ENCODE peak calls at places on chromosomes 12 and 14, in ten cellular contexts. O is astrocyte of the cerebellum, Y is fibroblast of pulmonary artery, N is body of pancreas, U is heart left ventricle, T is fibroblast of the aortic adventitia, I is dorsolateral prefrontal cortex, X is AG10803, Q is psoas muscle, L is lower lobe of right lung. D is an unnamed sample.

GRCh38 chr14:100677152-100677924 is 49.4 kb upstream of the DLK1 start:
- DNase-seq in O (no peak), Y (peak), N (no peak), U (peak), T (peak), I (no peak), X (peak), Q (peak), L (no peak), D (no peak)

GRCh38 chr14:33800735-33801163 is 150.1 kb downstream of the EGLN3 start:
- DNase-seq in O (no peak), Y (no peak), N (no peak), U (no peak), T (no peak), I (no peak), X (no peak), Q (no peak), L (peak), D (no peak)

GRCh38 chr12:70736775-70737174 is 99.5 kb upstream of the PTPRB start:
- DNase-seq in O (no peak), Y (no peak), N (no peak), U (no peak), T (no peak), I (no peak), X (no peak), Q (no peak), L (no peak), D (no peak)

GRCh38 chr12:25424186-25424854 is 128.8 kb downstream of the LMNTD1 start:
- DNase-seq in O (no peak), Y (no peak), N (no peak), U (no peak), T (peak), I (no peak), X (peak), Q (no peak), L (no peak), D (no peak)

GRCh38 chr12:122137681-122138080 is 36.3 kb downstream of the IL31 start:
- DNase-seq in O (no peak), Y (no peak), N (no peak), U (no peak), T (no peak), I (no peak), X (no peak), Q (no peak), L (no peak), D (no peak)

GRCh38 chr14:24634158-24634557 is at the start of gene GZMB:
- DNase-seq in O (no peak), Y (no peak), N (no peak), U (no peak), T (no peak), I (no peak), X (no peak), Q (no peak), L (no peak), D (no peak)

GRCh38 chr12:65962921-65963883 is 138.9 kb downstream of the HMGA2 start:
- DNase-seq in O (peak), Y (no peak), N (no peak), U (no peak), T (no peak), I (no peak), X (no peak), Q (no peak), L (no peak), D (peak)

GRCh38 chr12:43222796-43223195 is 329.2 kb downstream of the ADAMTS20 start:
- DNase-seq in O (no peak), Y (no peak), N (no peak), U (no peak), T (no peak), I (no peak), X (no peak), Q (no peak), L (no peak), D (no peak)

GRCh38 chr14:64510825-64511679 is 6.5 kb downstream of the ZBTB1 start:
- DNase-seq in O (peak), Y (peak), N (peak), U (peak), T (peak), I (peak), X (peak), Q (no peak), L (no peak), D (peak)

GRCh38 chr12:121806556-121807308 is 2.9 kb downstream of the SETD1B start:
- DNase-seq in O (no peak), Y (no peak), N (no peak), U (no peak), T (peak), I (no peak), X (no peak), Q (no peak), L (no peak), D (peak)

GRCh38 chr12:6192604-6193380 is 7.4 kb upstream of the CD9 start:
- DNase-seq in O (no peak), Y (no peak), N (no peak), U (no peak), T (no peak), I (no peak), X (no peak), Q (no peak), L (no peak), D (no peak)

GRCh38 chr14:72665259-72665658 is 228.6 kb downstream of the DPF3 start:
- DNase-seq in O (peak), Y (peak), N (no peak), U (no peak), T (peak), I (no peak), X (peak), Q (no peak), L (no peak), D (peak)

GRCh38 chr12:66708704-66709443 is 30.0 kb upstream of the GRIP1 start:
- DNase-seq in O (no peak), Y (peak), N (no peak), U (no peak), T (peak), I (no peak), X (peak), Q (no peak), L (no peak), D (peak)

GRCh38 chr14:94547726-94548125 is 13.5 kb upstream of the SERPINA4 start:
- DNase-seq in O (no peak), Y (no peak), N (no peak), U (no peak), T (no peak), I (no peak), X (no peak), Q (no peak), L (no peak), D (no peak)

GRCh38 chr12:62861586-62861985 is 73.4 kb downstream of the PPM1H start:
- DNase-seq in O (no peak), Y (no peak), N (no peak), U (no peak), T (peak), I (peak), X (peak), Q (no peak), L (no peak), D (no peak)

GRCh38 chr12:116065561-116065960 is 211.9 kb downstream of the MED13L start:
- DNase-seq in O (no peak), Y (peak), N (no peak), U (no peak), T (peak), I (no peak), X (peak), Q (no peak), L (no peak), D (no peak)

GRCh38 chr14:81211844-81212243 is 8.9 kb downstream of the GTF2A1 start:
- DNase-seq in O (no peak), Y (peak), N (peak), U (no peak), T (peak), I (no peak), X (peak), Q (peak), L (no peak), D (peak)

GRCh38 chr14:61661471-61661988 is 33.8 kb upstream of the HIF1A start:
- DNase-seq in O (peak), Y (peak), N (no peak), U (no peak), T (peak), I (no peak), X (peak), Q (no peak), L (no peak), D (peak)

GRCh38 chr12:63862187-63863107 is 17.9 kb downstream of the SRGAP1 start:
- DNase-seq in O (no peak), Y (peak), N (peak), U (peak), T (no peak), I (no peak), X (peak), Q (no peak), L (no peak), D (peak)

GRCh38 chr14:71703477-71703876 is 228.8 kb upstream of the RGS6 start:
- DNase-seq in O (peak), Y (peak), N (no peak), U (no peak), T (peak), I (no peak), X (peak), Q (no peak), L (no peak), D (peak)

GRCh38 chr14:104337381-104337780 is 199.0 kb downstream of the KIF26A start:
- DNase-seq in O (no peak), Y (no peak), N (no peak), U (no peak), T (no peak), I (no peak), X (no peak), Q (no peak), L (no peak), D (no peak)

GRCh38 chr14:70721542-70721941 is 79.8 kb downstream of the TTC9 start:
- DNase-seq in O (no peak), Y (no peak), N (no peak), U (no peak), T (no peak), I (no peak), X (peak), Q (no peak), L (no peak), D (no peak)

GRCh38 chr14:102498005-102498677 is 11.4 kb downstream of the ANKRD9 start:
- DNase-seq in O (no peak), Y (no peak), N (no peak), U (no peak), T (no peak), I (no peak), X (no peak), Q (peak), L (no peak), D (no peak)

GRCh38 chr12:102480401-102480800 is at the start of gene IGF1:
- DNase-seq in O (peak), Y (peak), N (no peak), U (no peak), T (peak), I (no peak), X (peak), Q (no peak), L (no peak), D (peak)

GRCh38 chr12:104799458-104799857 is 158.6 kb downstream of the SLC41A2 start:
- DNase-seq in O (no peak), Y (no peak), N (no peak), U (no peak), T (no peak), I (no peak), X (no peak), Q (no peak), L (no peak), D (no peak)

GRCh38 chr12:6233121-6233971 is 33.1 kb downstream of the CD9 start:
- DNase-seq in O (no peak), Y (no peak), N (peak), U (peak), T (no peak), I (peak), X (no peak), Q (peak), L (no peak), D (no peak)

GRCh38 chr14:28163261-28163660 is 603.3 kb upstream of the FOXG1 start:
- DNase-seq in O (no peak), Y (no peak), N (no peak), U (no peak), T (no peak), I (no peak), X (no peak), Q (no peak), L (no peak), D (no peak)

GRCh38 chr12:109728921-109729836 is 15.6 kb downstream of the FAM222A start:
- DNase-seq in O (no peak), Y (no peak), N (no peak), U (peak), T (no peak), I (peak), X (no peak), Q (peak), L (peak), D (no peak)

GRCh38 chr14:93207468-93208308 is 632 bp downstream of the UBR7 start:
- DNase-seq in O (no peak), Y (peak), N (peak), U (peak), T (peak), I (peak), X (peak), Q (peak), L (no peak), D (peak)

GRCh38 chr14:91402278-91403068 is 15.1 kb downstream of the CCDC88C start:
- DNase-seq in O (no peak), Y (peak), N (peak), U (no peak), T (peak), I (no peak), X (no peak), Q (no peak), L (peak), D (no peak)

GRCh38 chr12:92324849-92325500 is 179.3 kb upstream of the BTG1 start:
- DNase-seq in O (no peak), Y (no peak), N (no peak), U (no peak), T (no peak), I (no peak), X (no peak), Q (no peak), L (no peak), D (no peak)

GRCh38 chr12:55446334-55446733 is 2.5 kb downstream of the OR6C2 start:
- DNase-seq in O (no peak), Y (no peak), N (no peak), U (no peak), T (no peak), I (no peak), X (no peak), Q (no peak), L (no peak), D (no peak)

GRCh38 chr14:89221109-89221508 is 195.9 kb downstream of the FOXN3 start:
- DNase-seq in O (peak), Y (peak), N (no peak), U (no peak), T (peak), I (no peak), X (peak), Q (no peak), L (no peak), D (peak)

GRCh38 chr12:32989705-32990104 is 93.1 kb upstream of the PKP2 start:
- DNase-seq in O (no peak), Y (no peak), N (no peak), U (no peak), T (no peak), I (no peak), X (no peak), Q (no peak), L (no peak), D (no peak)

GRCh38 chr12:9792961-9793617 is 32.4 kb upstream of the CD69 start:
- DNase-seq in O (peak), Y (peak), N (no peak), U (no peak), T (peak), I (no peak), X (peak), Q (no peak), L (no peak), D (peak)

GRCh38 chr14:104352493-104353220 is 214.3 kb downstream of the KIF26A start:
- DNase-seq in O (no peak), Y (no peak), N (no peak), U (no peak), T (no peak), I (peak), X (no peak), Q (no peak), L (no peak), D (no peak)

GRCh38 chr12:41944241-41944640 is 200.4 kb downstream of the GXYLT1 start:
- DNase-seq in O (no peak), Y (no peak), N (no peak), U (no peak), T (no peak), I (no peak), X (peak), Q (no peak), L (no peak), D (no peak)

GRCh38 chr12:104083769-104084475 is 19.6 kb downstream of the HCFC2 start:
- DNase-seq in O (no peak), Y (no peak), N (no peak), U (no peak), T (no peak), I (no peak), X (no peak), Q (no peak), L (no peak), D (no peak)

GRCh38 chr14:70919774-70920173 is 12.5 kb downstream of the PCNX1 start:
- DNase-seq in O (no peak), Y (peak), N (no peak), U (no peak), T (peak), I (no peak), X (no peak), Q (no peak), L (no peak), D (peak)

GRCh38 chr12:13369496-13369895 is 173.0 kb downstream of the EMP1 start:
- DNase-seq in O (no peak), Y (no peak), N (no peak), U (no peak), T (no peak), I (no peak), X (no peak), Q (no peak), L (no peak), D (no peak)

GRCh38 chr12:13371367-13371766 is 174.8 kb downstream of the EMP1 start:
- DNase-seq in O (no peak), Y (no peak), N (no peak), U (no peak), T (no peak), I (no peak), X (no peak), Q (no peak), L (no peak), D (no peak)

GRCh38 chr12:13368431-13368830 is 171.9 kb downstream of the EMP1 start:
- DNase-seq in O (no peak), Y (no peak), N (no peak), U (no peak), T (no peak), I (no peak), X (no peak), Q (no peak), L (no peak), D (no peak)

GRCh38 chr12:13367973-13368372 is 171.4 kb downstream of the EMP1 start:
- DNase-seq in O (no peak), Y (no peak), N (no peak), U (peak), T (no peak), I (peak), X (no peak), Q (no peak), L (no peak), D (no peak)

GRCh38 chr12:13368971-13369370 is 172.4 kb downstream of the EMP1 start:
- DNase-seq in O (no peak), Y (no peak), N (no peak), U (no peak), T (no peak), I (no peak), X (no peak), Q (no peak), L (no peak), D (no peak)
- H3K4me3 ChIP-seq in O (no peak), Y (no peak), N (no peak), U (no peak), T (no peak), I (no peak), X (no peak), Q (no peak), L (no peak), D (no peak)

GRCh38 chr14:66383771-66384170 is 102.4 kb upstream of the CCDC196 start:
- DNase-seq in O (no peak), Y (no peak), N (no peak), U (no peak), T (no peak), I (no peak), X (no peak), Q (no peak), L (no peak), D (no peak)
- TF ChIP-seq CTCF in O (no peak), Y (no peak), N (no peak), U (no peak), T (no peak), I (no peak), X (no peak), Q (no peak), L (no peak), D (no peak)

DNA sequence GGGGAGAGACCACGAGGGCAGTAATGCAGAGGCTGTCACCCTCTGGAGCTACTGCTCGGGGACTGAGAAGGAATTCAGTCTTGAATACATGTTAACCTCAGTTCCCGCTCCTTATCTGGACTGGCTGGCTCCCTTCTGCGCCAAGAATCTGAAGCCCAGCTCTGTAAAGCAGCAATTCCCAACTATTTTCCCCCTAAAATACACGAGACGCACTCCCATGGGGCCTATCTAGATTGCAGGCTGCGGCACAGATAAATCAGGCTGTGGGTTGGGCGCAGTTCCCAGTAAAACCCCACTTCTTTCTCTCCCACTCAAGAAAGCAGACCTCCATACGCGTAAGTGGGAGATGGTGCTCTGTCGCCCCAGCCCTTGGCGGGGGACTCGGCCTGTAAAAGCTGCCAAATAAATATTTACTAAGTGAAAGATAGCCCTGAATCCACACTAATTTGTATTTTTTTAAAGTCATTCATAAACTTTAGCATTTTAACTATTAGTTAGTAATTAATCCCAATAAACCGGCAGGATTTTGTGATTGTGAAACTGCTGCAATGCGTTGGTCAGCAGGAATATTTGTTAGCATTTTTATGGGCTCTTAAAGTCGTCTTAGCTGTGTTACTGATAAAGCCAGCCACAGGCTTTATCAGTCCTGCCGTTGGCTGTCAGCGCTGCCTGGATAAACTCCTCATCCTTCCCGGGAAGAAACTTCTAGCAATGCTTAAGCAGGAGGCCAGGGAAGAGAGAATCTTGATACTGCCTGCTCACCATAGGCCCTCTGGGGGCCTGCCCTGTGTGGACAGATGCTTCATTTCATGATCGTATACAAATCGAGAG is 17.8 kb downstream of the FBXL14 start:
- DNase-seq in O (no peak), Y (peak), N (peak), U (peak), T (peak), I (no peak), X (peak), Q (no peak), L (no peak), D (peak)
- H3K4me3 ChIP-seq in O (no peak), Y (peak), N (no peak), U (peak), T (peak), I (no peak), X (peak), Q (no peak), L (peak), D (no peak)

GRCh38 chr14:32209471-32209870 is 6.4 kb upstream of the RNU6-8 start:
- DNase-seq in O (no peak), Y (no peak), N (no peak), U (no peak), T (no peak), I (no peak), X (no peak), Q (no peak), L (no peak), D (no peak)

GRCh38 chr14:32212833-32213232 is 9.8 kb upstream of the RNU6-8 start:
- DNase-seq in O (no peak), Y (no peak), N (no peak), U (no peak), T (no peak), I (no peak), X (no peak), Q (no peak), L (no peak), D (no peak)

GRCh38 chr14:32206552-32206951 is 3.5 kb upstream of the RNU6-8 start:
- DNase-seq in O (no peak), Y (no peak), N (no peak), U (no peak), T (no peak), I (no peak), X (no peak), Q (no peak), L (no peak), D (no peak)

GRCh38 chr14:32208490-32208889 is 5.4 kb upstream of the RNU6-8 start:
- DNase-seq in O (no peak), Y (no peak), N (no peak), U (no peak), T (no peak), I (no peak), X (no peak), Q (no peak), L (no peak), D (no peak)

GRCh38 chr14:32211068-32211404 is 8.0 kb upstream of the RNU6-8 start:
- DNase-seq in O (no peak), Y (no peak), N (no peak), U (no peak), T (no peak), I (no peak), X (no peak), Q (no peak), L (no peak), D (no peak)
- TF ChIP-seq CTCF in O (no peak), Y (no peak), N (no peak), U (no peak), T (no peak), I (no peak), X (no peak), Q (no peak), L (no peak), D (no peak)

D was measured in astrocyte of the spinal cord.